ENCODE peak calls at places on chromosomes 3 and 15, in four cellular contexts. U, P, B and W are unnamed samples. For H3K27me3, the result is how much of the 10 kb centered on the place peaks cover.

GRCh38 chr15:78239811-78240210 is 5.4 kb upstream of the ACSBG1 start:
- DNase-seq in U (no peak), P (no peak), B (no peak), W (no peak)

GRCh38 chr15:42203891-42204290 is 4.2 kb downstream of the VPS39 start:
- DNase-seq in U (no peak), P (no peak), B (no peak), W (no peak)

GRCh38 chr3:60323651-60324050 is 927.6 kb downstream of the FHIT start:
- DNase-seq in U (no peak), P (no peak), B (no peak), W (no peak)

GRCh38 chr3:116378077-116378476 is 67.2 kb downstream of the LSAMP start:
- DNase-seq in U (no peak), P (no peak), B (no peak), W (no peak)

GRCh38 chr15:34650177-34650576 is 66.7 kb upstream of the GOLGA8B start:
- DNase-seq in U (no peak), P (no peak), B (no peak), W (no peak)

GRCh38 chr3:59212128-59212764 is 162.4 kb upstream of the CFAP20DC start:
- DNase-seq in U (no peak), P (peak), B (peak), W (no peak)

GRCh38 chr15:39028069-39028468 is 463.5 kb upstream of the RASGRP1 start:
- DNase-seq in U (no peak), P (no peak), B (no peak), W (no peak)

GRCh38 chr3:124032351-124032880 is 40.5 kb upstream of the ROPN1 start:
- DNase-seq in U (no peak), P (peak), B (no peak), W (no peak)

GRCh38 chr3:9862391-9863235 is 17.4 kb downstream of the CIDEC start:
- DNase-seq in U (peak), P (peak), B (no peak), W (peak)

GRCh38 chr3:43423142-43423541 is 136.8 kb downstream of the SNRK start:
- DNase-seq in U (no peak), P (no peak), B (no peak), W (no peak)

DNA sequence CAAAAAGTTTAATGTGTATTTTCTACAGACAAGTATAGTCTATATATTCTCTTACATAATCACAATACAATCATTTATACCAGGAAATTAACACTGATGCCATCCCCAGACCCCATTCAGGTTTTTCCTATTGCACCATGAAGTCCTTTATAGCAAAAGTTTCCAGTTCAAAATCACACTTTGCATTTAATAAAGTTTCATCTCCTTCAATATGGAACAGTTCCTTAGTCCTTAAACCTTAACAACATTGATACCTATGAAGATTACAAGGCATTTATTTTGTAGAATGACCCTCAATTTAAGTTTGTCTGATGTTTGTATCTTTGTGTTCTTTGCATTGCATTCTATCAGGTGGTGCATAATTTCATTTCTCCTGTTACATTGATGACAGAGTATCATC is 2.0 kb upstream of the SMARCC1 start:
- DNase-seq in U (no peak), P (no peak), B (no peak), W (no peak)
- H3K27ac ChIP-seq in U (no peak), P (no peak), B (no peak), W (no peak)

DNA sequence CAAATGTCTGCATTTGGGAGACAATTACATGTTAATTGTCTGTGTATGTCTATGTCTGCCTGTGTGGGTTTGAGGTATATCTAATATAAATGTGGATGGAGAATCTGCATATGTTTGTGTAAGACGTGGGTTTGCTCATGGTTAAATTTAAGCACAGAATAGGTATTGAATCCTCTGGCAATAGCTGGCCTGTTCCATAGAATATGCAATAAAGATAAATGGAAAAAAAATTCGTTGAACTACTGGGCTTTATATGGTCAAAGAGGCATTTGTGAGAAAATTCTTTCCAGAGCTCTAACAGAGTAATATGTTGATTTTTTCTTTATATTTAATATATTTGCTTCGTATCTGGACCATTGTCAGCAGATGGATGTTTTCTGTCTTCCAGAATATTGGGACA is 1.4 kb downstream of the VPS8 start:
- DNase-seq in U (no peak), P (no peak), B (no peak), W (no peak)
- H3K4me3 ChIP-seq in U (peak), P (no peak), B (no peak), W (no peak)

GRCh38 chr3:23701711-23702110 is 104.0 kb upstream of the UBE2E1 start:
- DNase-seq in U (no peak), P (no peak), B (no peak), W (no peak)

GRCh38 chr3:23697416-23697815 is 108.3 kb upstream of the UBE2E1 start:
- DNase-seq in U (no peak), P (no peak), B (no peak), W (no peak)

GRCh38 chr3:23696842-23697241 is 108.9 kb upstream of the UBE2E1 start:
- DNase-seq in U (no peak), P (peak), B (no peak), W (no peak)

GRCh38 chr3:23702198-23702597 is 103.6 kb upstream of the UBE2E1 start:
- DNase-seq in U (no peak), P (peak), B (no peak), W (no peak)

DNA sequence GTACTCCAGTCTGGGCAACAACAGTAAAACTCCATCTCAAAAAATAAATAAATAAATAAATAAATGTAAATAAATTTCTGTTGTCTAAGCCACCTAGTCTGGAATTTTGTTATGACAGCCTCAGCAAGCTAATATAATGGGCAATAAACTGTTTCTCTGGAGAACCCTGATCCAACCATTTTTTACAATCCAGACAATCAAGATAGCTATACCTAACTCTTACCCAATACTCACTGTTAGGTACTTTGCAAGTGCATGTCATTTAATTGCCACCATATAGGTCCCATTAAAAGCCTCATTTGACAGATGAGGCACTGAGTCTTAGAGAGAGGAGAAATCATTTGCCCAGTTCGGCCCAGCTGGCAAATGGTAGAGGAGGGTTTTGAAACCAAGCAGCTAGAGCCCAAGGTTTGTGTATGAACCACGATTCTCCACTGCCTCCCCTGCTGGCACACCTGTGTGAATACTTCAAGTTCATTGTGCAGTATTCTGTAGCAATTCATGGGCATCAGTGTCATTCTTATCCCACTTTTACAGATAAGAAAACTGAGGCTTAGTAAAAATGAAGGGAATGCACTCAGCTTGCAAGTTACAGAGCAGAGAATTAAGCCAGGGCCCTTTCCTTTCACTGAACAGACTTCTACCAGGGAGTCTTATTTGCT is 107.0 kb upstream of the UBE2E1 start:
- DNase-seq in U (no peak), P (no peak), B (no peak), W (no peak)
- H3K27me3 ChIP-seq in U (under half), P (under half), B (under half), W (under half)

GRCh38 chr3:129592362-129593150 is 13.9 kb downstream of the PLXND1 start:
- DNase-seq in U (peak), P (peak), B (no peak), W (no peak)
- H3K27ac ChIP-seq in U (peak), P (peak), B (peak), W (no peak)